ENCODE peak calls at places on chromosome 11, in four cellular contexts. S, A, G and P are unnamed samples.

GRCh38 chr11:102581091-102581490 is 44.0 kb downstream of the MMP20 start:
- DNase-seq in S (no peak), A (no peak), G (no peak), P (no peak)

GRCh38 chr11:128351168-128351567 is 236.2 kb downstream of the ETS1 start:
- DNase-seq in S (no peak), A (no peak), G (no peak), P (no peak)

GRCh38 chr11:19803506-19803998 is 90.9 kb downstream of the NAV2 start:
- DNase-seq in S (no peak), A (no peak), G (no peak), P (no peak)

GRCh38 chr11:89381094-89381493 is 110.1 kb downstream of the NOX4 start:
- DNase-seq in S (no peak), A (no peak), G (no peak), P (no peak)

GRCh38 chr11:118243161-118243560 is 9.0 kb downstream of the MPZL3 start:
- DNase-seq in S (no peak), A (no peak), G (no peak), P (no peak)

GRCh38 chr11:116217006-116217405 is 555.8 kb downstream of the BUD13 start:
- DNase-seq in S (no peak), A (peak; percentile 34), G (no peak), P (peak; percentile 66)

GRCh38 chr11:78207532-78208256 is 19.0 kb downstream of the USP35 start:
- DNase-seq in S (no peak), A (no peak), G (no peak), P (no peak)

GRCh38 chr11:75188671-75189070 is 37.8 kb downstream of the SLCO2B1 start:
- DNase-seq in S (no peak), A (no peak), G (no peak), P (no peak)

GRCh38 chr11:57597971-57598830 is 716 bp downstream of the SERPING1 start:
- DNase-seq in S (no peak), A (peak; percentile 15), G (peak; percentile 75), P (peak; percentile 77)

DNA sequence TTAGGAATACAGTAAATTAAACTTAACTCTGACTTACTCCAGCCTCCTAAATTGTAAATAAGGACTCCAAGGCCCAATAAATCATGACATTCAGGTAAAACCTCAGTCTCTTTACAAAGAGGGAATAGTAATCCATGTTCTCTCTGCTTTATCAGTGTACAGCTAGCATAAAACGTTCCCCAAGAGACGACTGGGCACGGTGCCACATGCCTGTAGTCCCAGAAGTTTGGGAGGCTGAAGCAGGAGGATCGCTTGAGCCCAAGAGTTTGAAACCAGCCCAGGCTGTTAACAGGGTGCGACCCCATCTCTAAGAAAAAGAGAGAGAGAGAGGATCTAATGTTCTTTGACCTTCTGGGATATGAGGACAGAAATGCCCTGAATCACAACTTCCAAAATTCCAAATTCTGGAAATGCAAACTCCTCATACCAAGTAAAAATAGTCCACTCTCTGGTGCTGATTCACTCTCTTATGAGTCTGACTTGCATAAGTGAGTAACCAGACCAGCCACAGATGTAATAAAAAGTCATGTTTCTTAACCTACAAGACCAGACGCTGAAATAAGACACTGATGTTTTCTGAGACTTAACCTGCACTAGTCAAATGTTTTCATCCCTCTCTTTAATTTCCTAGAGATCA is 25.5 kb downstream of the NNMT start:
- DNase-seq in S (no peak), A (no peak), G (no peak), P (no peak)
- TF ChIP-seq SUZ12 in S (no peak), A (no peak), G (no peak), P (no peak)

GRCh38 chr11:47995318-47995717 is 15.0 kb downstream of the PTPRJ start:
- DNase-seq in S (no peak), A (peak; percentile 74), G (no peak), P (no peak)
- TF ChIP-seq YY1 in S (no peak), A (no peak), G (no peak), P (no peak)

DNA sequence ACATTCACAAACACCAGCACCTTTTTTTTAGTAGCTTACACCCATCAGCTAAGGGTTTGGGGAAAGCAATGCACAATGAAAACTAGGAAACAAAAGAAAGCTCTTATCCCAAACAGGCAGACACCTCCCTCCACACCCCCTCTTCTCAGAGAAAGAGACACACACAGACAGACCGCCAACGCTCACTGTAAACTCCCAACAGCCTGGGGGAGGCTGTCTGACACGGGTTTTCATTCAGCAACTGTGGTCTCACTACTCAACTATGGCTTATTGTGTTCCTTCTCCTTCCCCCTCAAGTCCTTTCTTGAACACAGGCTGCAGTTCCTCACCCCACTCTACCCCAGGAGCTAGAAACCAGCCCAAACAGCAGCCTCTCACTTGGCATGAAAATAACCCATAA is 123.4 kb downstream of the C11orf58 start:
- DNase-seq in S (no peak), A (no peak), G (no peak), P (no peak)
- TF ChIP-seq SUZ12 in S (no peak), A (no peak), G (no peak), P (no peak)

GRCh38 chr11:86774422-86774821 is 25.9 kb upstream of the PRSS23 start:
- DNase-seq in S (no peak), A (no peak), G (no peak), P (no peak)
- TF ChIP-seq YY1 in S (no peak), A (no peak), G (no peak), P (no peak)

GRCh38 chr11:117220568-117220967 is 11.3 kb downstream of the PCSK7 start:
- DNase-seq in S (no peak), A (no peak), G (no peak), P (no peak)
- TF ChIP-seq SUZ12 in S (no peak), A (no peak), G (no peak), P (no peak)

DNA sequence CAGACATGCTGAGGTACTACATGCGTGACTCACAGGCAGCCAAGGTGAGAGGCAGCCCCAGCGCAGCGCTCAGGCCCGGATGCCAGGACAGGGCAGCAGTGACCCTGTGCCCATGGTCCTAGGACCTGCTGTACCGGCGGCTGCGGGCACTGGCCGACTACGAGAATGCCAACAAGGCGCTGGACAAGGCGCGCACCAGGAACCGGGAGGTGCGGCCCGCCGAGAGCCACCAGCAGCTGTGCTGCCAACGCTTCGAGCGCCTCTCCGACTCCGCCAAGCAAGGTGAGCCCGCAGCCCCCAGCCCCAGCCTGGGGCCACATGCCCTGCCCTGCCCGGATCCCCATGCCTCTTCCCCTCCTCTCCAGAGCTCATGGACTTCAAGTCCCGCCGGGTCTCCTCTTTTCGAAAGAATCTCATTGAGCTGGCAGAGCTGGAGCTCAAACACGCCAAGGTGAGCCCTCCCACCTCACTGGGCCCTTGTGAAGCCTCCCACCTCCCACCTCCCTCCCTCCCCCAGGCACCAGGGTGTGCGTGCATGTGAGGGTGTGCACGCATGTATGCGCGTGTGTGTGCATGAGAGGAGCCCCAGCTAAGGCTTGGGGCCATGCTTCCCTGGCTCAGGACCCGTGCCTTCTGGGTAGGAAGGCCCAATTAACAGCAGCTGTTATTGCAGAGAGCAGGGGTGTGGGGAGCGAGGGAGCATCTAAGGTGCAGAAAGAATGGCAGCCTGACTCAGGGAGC is 5.3 kb downstream of the CFL1 start:
- DNase-seq in S (no peak), A (no peak), G (no peak), P (no peak)
- TF ChIP-seq YY1 in S (no peak), A (no peak), G (no peak), P (no peak)

GRCh38 chr11:40381481-40381880 is 1078.0 kb downstream of the LRRC4C start:
- DNase-seq in S (no peak), A (no peak), G (no peak), P (no peak)

GRCh38 chr11:40388097-40388818 is 1071.2 kb downstream of the LRRC4C start:
- DNase-seq in S (no peak), A (no peak), G (no peak), P (no peak)

GRCh38 chr11:40387240-40387980 is 1072.0 kb downstream of the LRRC4C start:
- DNase-seq in S (no peak), A (peak; percentile 2), G (no peak), P (no peak)

GRCh38 chr11:40380871-40381270 is 1078.6 kb downstream of the LRRC4C start:
- DNase-seq in S (no peak), A (no peak), G (no peak), P (no peak)

DNA sequence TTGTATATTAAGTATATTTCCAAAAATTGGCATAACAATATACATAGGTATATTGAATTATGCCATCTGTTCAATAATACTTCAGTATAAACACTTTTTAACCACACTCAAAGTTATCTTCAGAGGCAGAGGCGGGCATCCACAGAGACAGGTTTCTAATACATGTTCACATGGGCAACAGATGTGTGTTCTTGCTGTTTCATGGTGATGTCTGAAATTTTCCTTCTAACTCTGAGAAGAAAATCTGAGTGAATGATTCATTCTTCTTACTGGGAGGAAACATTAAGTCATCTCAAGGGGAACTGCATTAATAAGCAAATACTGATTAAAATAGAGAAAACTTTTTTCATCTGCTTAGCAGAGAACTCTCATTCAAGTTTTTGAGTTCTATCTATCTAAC is 1074.5 kb downstream of the LRRC4C start:
- DNase-seq in S (no peak), A (no peak), G (no peak), P (no peak)
- TF ChIP-seq SUZ12 in S (no peak), A (no peak), G (no peak), P (no peak)

DNA sequence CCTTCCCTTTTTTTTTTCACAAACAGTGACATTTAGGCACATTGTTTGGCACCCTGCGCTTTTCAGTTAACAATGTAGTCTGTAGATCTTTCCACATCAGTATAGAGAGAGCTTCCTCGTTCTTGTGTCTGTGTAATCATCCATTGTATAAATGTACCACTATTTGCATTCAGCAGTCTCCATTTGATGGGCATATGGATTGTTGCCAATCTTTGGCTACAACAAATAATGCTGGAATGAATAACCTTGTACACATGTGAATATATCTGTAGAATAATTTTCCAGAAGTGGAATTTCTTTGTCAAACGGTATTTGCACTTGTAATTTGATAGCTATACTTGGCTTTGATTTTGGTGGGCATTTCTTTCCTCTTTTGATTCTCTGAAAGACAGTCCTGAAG is 17.1 kb downstream of the MPEG1 start:
- DNase-seq in S (no peak), A (no peak), G (no peak), P (no peak)
- TF ChIP-seq YY1 in S (no peak), A (no peak), G (no peak), P (no peak)